ENCODE peak calls at places on chromosomes 6 and 20, in four cellular contexts. C is HepG2, U is GM12878, R is H1. P is an unnamed sample.

GRCh38 chr6:163263196-163263595 is 151.3 kb upstream of the QKI start:
- DNase-seq in C (no peak), U (no peak), R (no peak), P (no peak)

GRCh38 chr6:134132494-134133141 is 80.2 kb upstream of the SLC2A12 start:
- DNase-seq in C (no peak), U (no peak), R (no peak), P (no peak)

GRCh38 chr6:4906942-4907300 is 96.9 kb downstream of the RPP40 start:
- DNase-seq in C (no peak), U (no peak), R (peak; percentile 32), P (no peak)

GRCh38 chr20:32621071-32621913 is 36.2 kb upstream of the NOL4L start:
- DNase-seq in C (no peak), U (no peak), R (no peak), P (no peak)

GRCh38 chr6:26270121-26270861 is 94.7 kb upstream of the BTN3A2 start:
- DNase-seq in C (no peak), U (no peak), R (no peak), P (no peak)

GRCh38 chr20:41228858-41229257 is 88.7 kb downstream of the ZHX3 start:
- DNase-seq in C (no peak), U (no peak), R (no peak), P (no peak)

GRCh38 chr6:996271-996852 is 303.4 kb upstream of the EXOC2 start:
- DNase-seq in C (no peak), U (no peak), R (no peak), P (no peak)

GRCh38 chr6:137755284-137755683 is 111.8 kb upstream of the TNFAIP3 start:
- DNase-seq in C (no peak), U (no peak), R (no peak), P (no peak)

GRCh38 chr6:79453558-79454042 is 83.6 kb downstream of the LCA5 start:
- DNase-seq in C (no peak), U (no peak), R (no peak), P (no peak)

GRCh38 chr20:5918856-5919633 is 31.3 kb downstream of the TRMT6 start:
- DNase-seq in C (peak; percentile 53), U (no peak), R (no peak), P (no peak)

GRCh38 chr6:88268508-88268907 is 102.4 kb upstream of the CNR1 start:
- DNase-seq in C (no peak), U (no peak), R (no peak), P (no peak)

GRCh38 chr20:59776059-59776603 is 157.3 kb downstream of the SYCP2 start:
- DNase-seq in C (no peak), U (no peak), R (peak; percentile 2), P (no peak)

GRCh38 chr20:1491281-1491840 is at the start of gene SIRPB2:
- DNase-seq in C (no peak), U (no peak), R (no peak), P (no peak)

GRCh38 chr6:52937908-52938307 is 28.4 kb upstream of the GSTA3 start:
- DNase-seq in C (no peak), U (no peak), R (no peak), P (no peak)

GRCh38 chr6:2275207-2275891 is 29.9 kb upstream of the GMDS start:
- DNase-seq in C (no peak), U (no peak), R (no peak), P (no peak)

GRCh38 chr6:143332153-143332845 is 118.2 kb downstream of the ADAT2 start:
- DNase-seq in C (no peak), U (no peak), R (no peak), P (no peak)

GRCh38 chr20:37081717-37082289 is 14.0 kb downstream of the RBL1 start:
- DNase-seq in C (no peak), U (no peak), R (no peak), P (no peak)

GRCh38 chr6:77763124-77763523 is 110.3 kb downstream of the MEI4 start:
- DNase-seq in C (no peak), U (no peak), R (no peak), P (no peak)

GRCh38 chr6:166633732-166634535 is 6.9 kb upstream of the RPS6KA2 start:
- DNase-seq in C (peak; percentile 20), U (no peak), R (no peak), P (no peak)

DNA sequence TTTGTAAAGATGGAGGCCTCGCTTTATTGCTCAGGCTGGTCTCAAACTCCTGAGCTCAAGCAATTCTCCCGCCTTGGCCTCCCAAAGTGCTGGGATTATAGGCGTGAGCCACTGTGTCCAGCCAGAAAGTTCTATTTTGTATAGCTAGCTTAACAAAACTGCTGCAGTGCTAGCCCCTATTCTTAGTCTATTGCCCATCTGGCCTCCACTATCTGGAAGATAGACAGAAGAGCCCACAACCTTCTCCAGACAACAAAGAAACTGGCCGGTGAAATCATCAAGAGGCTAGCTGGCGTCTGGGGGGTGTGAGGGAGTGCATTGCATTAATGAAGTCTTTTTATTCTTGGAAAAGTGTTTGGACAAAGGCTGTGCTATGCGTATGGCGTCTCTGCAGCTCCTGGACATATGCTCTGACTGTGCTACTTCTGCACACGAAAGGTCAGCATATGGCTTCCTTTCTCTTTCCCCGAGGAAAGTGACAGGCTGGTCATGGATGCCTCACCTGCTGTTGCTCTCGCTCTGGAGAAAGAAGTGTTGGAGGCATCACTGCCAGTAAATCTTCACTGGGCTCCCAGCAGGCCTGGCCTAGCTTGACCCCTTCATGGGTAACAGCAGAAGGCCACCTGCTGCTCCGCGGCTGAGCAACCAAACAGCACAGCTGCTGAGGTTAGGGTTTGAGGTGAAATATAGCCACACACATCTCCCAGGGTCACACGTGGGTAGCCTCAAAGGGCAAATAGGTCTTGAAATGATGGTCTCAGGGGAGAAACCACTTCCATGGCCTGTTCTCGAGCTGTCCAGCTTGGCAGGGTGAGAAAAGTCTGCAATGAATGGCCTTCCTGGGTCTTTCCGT is 95.1 kb upstream of the IYD start:
- DNase-seq in C (no peak), U (no peak), R (no peak), P (no peak)
- TF ChIP-seq YY1 in C (no peak), U (no peak), R (no peak), P (no peak)

GRCh38 chr6:91653954-91654843 is 1067.3 kb upstream of the MAP3K7 start:
- DNase-seq in C (no peak), U (no peak), R (no peak), P (peak; percentile 35)
- TF ChIP-seq ZNF274 in C (no peak), U (no peak), R (no peak), P (no peak)

GRCh38 chr20:43409041-43409913 is 48.4 kb upstream of the SRSF6 start:
- DNase-seq in C (peak; percentile 50), U (peak; percentile 7), R (peak; percentile 63), P (peak; percentile 63)
- TF ChIP-seq SUZ12 in C (no peak), U (no peak), R (no peak), P (no peak)

GRCh38 chr6:113385020-113385431 is 472.1 kb upstream of the MARCKS start:
- DNase-seq in C (no peak), U (no peak), R (no peak), P (no peak)

GRCh38 chr6:113380591-113380990 is 476.6 kb upstream of the MARCKS start:
- DNase-seq in C (no peak), U (no peak), R (no peak), P (no peak)

GRCh38 chr6:113383701-113384100 is 473.4 kb upstream of the MARCKS start:
- DNase-seq in C (no peak), U (no peak), R (no peak), P (no peak)

GRCh38 chr6:113381232-113381631 is 475.9 kb upstream of the MARCKS start:
- DNase-seq in C (no peak), U (no peak), R (no peak), P (no peak)

DNA sequence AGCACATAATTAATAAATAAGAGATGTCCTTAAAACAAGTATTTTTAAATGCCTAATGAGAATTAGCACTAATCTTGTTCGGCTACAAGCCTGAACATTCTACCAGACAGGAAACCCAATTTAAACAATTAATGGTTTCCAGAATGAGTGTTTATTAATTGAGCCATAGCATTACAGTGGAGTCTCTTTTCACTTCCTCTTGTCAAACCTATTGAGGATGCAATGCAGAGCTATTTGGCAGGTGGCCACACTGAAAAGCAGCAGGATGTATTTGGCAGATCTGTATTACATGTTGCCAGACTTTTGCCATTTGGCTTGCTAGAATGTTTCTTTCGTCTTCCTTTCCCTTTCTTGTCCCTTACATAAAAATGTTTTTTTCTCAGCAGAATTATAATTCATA is 475.2 kb upstream of the MARCKS start:
- DNase-seq in C (no peak), U (peak; percentile 55), R (no peak), P (no peak)
- TF ChIP-seq YY1 in C (no peak), U (no peak), R (no peak), P (no peak)

GRCh38 chr6:136510782-136511181 is 39.4 kb downstream of the MAP7 start:
- DNase-seq in C (no peak), U (no peak), R (peak; percentile 1), P (no peak)
- TF ChIP-seq ZNF274 in C (no peak), U (no peak), R (no peak), P (no peak)

P was measured in NT2/D1.